ENCODE peak calls at places on chromosomes 2 and 18, in six cellular contexts. X, Y, T, I, G and R are unnamed samples.

GRCh38 chr18:48781041-48781989 is 169.4 kb downstream of the SMAD7 start:
- DNase-seq in G (peak; percentile 39), Y (no peak), X (peak; percentile 81), T (peak; percentile 91), I (no peak), R (peak; percentile 10)

GRCh38 chr2:118221952-118222594 is 133.8 kb downstream of the INSIG2 start:
- DNase-seq in Y (peak; percentile 44), X (peak; percentile 69), I (peak; percentile 38), G (peak; percentile 76), T (peak; percentile 90), R (peak; percentile 59)

GRCh38 chr18:80259610-80260009 is 12.3 kb upstream of the PARD6G start:
- DNase-seq in I (no peak), G (no peak), T (no peak), X (no peak), Y (no peak), R (no peak)

GRCh38 chr2:197358927-197359326 is 48.3 kb upstream of the ANKRD44 start:
- DNase-seq in X (no peak), Y (no peak), G (peak; percentile 33), I (no peak), T (no peak), R (no peak)

GRCh38 chr2:96502891-96503636 is 2.1 kb downstream of the NEURL3 start:
- DNase-seq in X (no peak), Y (no peak), G (no peak), I (no peak), T (peak; percentile 44), R (no peak)

GRCh38 chr2:26454561-26455001 is 23.3 kb downstream of the OTOF start:
- DNase-seq in Y (no peak), I (no peak), T (no peak), G (no peak), X (no peak), R (no peak)

GRCh38 chr2:11045294-11045693 is 110.0 kb upstream of the SLC66A3 start:
- DNase-seq in G (no peak), T (no peak), Y (no peak), I (no peak), X (no peak), R (no peak)

GRCh38 chr2:71892896-71893295 is 254.8 kb downstream of the CYP26B1 start:
- DNase-seq in Y (peak; percentile 32), X (no peak), G (no peak), T (no peak), I (no peak), R (peak; percentile 1)

GRCh38 chr2:73210696-73211095 is 3.3 kb upstream of the SMYD5 start:
- DNase-seq in G (no peak), Y (no peak), T (no peak), X (no peak), I (no peak), R (no peak)

GRCh38 chr18:9595197-9595596 is 19.2 kb downstream of the PPP4R1 start:
- DNase-seq in Y (no peak), I (no peak), X (no peak), G (peak; percentile 53), T (no peak), R (no peak)

GRCh38 chr2:231258696-231259095 is 60.3 kb downstream of the ARMC9 start:
- DNase-seq in Y (no peak), T (no peak), I (no peak), G (no peak), X (no peak), R (no peak)

GRCh38 chr2:220272656-220273055 is 645.2 kb downstream of the SLC4A3 start:
- DNase-seq in Y (no peak), X (no peak), G (no peak), T (no peak), I (no peak), R (no peak)

GRCh38 chr18:58761241-58761969 is 90.1 kb downstream of the MALT1 start:
- DNase-seq in X (no peak), G (peak; percentile 40), T (no peak), Y (no peak), I (peak; percentile 8), R (no peak)